ENCODE peak calls at places on chromosomes 6 and 20, in six cellular contexts. Z, X, N, M, K and F are unnamed samples.
A peak's percentile ranks its signal among the peaks of the same experiment; 100 is the strongest.

GRCh38 chr6:38725414-38726183 is 10.5 kb downstream of the DNAH8 start:
- DNase-seq in Z (peak; percentile 53), K (no peak), M (no peak), X (no peak), N (no peak), F (no peak)

GRCh38 chr6:119495230-119495683 is 145.7 kb upstream of the MAN1A1 start:
- DNase-seq in N (no peak), X (no peak), M (no peak), K (peak; percentile 46), Z (peak; percentile 30), F (no peak)

GRCh38 chr6:148747493-148748160 is 797 bp downstream of the UST start:
- DNase-seq in K (peak; percentile 64), X (peak; percentile 34), N (no peak), Z (no peak), M (peak; percentile 79), F (no peak)

GRCh38 chr6:121838842-121839241 is 403.4 kb downstream of the GJA1 start:
- DNase-seq in X (no peak), N (no peak), K (peak; percentile 12), M (no peak), Z (peak; percentile 61), F (no peak)

GRCh38 chr20:48945840-48946514 is 24.5 kb downstream of the ARFGEF2 start:
- DNase-seq in K (peak; percentile 69), N (no peak), Z (peak; percentile 100), X (no peak), M (peak; percentile 87), F (no peak)

GRCh38 chr20:9610665-9611064 is 96.3 kb downstream of the LAMP5 start:
- DNase-seq in N (no peak), M (no peak), K (no peak), X (no peak), Z (no peak), F (no peak)

GRCh38 chr20:44627364-44628010 is 24.0 kb downstream of the ADA start:
- DNase-seq in Z (no peak), K (no peak), N (no peak), M (no peak), X (no peak), F (no peak)

GRCh38 chr6:89597988-89598387 is 40.6 kb downstream of the LYRM2 start:
- DNase-seq in K (no peak), Z (peak; percentile 52), M (peak; percentile 58), N (no peak), X (no peak), F (no peak)

GRCh38 chr20:62062661-62063600 is 2.8 kb downstream of the TAF4 start:
- DNase-seq in K (no peak), M (no peak), N (no peak), X (no peak), Z (no peak), F (no peak)

GRCh38 chr20:9912858-9913434 is 74.1 kb upstream of the PAK5 start:
- DNase-seq in K (peak; percentile 18), N (peak; percentile 2), M (peak; percentile 48), X (no peak), Z (peak; percentile 72), F (no peak)

GRCh38 chr20:45020236-45020886 is 54.0 kb downstream of the STK4 start:
- DNase-seq in K (no peak), Z (peak; percentile 25), X (no peak), M (peak; percentile 45), N (no peak), F (no peak)

GRCh38 chr6:154478021-154478651 is 32.3 kb downstream of the CNKSR3 start:
- DNase-seq in N (no peak), Z (no peak), M (no peak), K (no peak), X (no peak), F (no peak)

GRCh38 chr20:20212675-20213096 is 155.2 kb upstream of the INSM1 start:
- DNase-seq in M (no peak), X (no peak), K (no peak), Z (no peak), N (no peak), F (no peak)

GRCh38 chr6:45535933-45536332 is 158.2 kb upstream of the SUPT3H start:
- DNase-seq in M (peak; percentile 62), Z (peak; percentile 85), X (no peak), K (no peak), N (no peak), F (no peak)

GRCh38 chr20:51660741-51661608 is 107.2 kb downstream of the ATP9A start:
- DNase-seq in K (no peak), Z (peak; percentile 50), X (no peak), M (no peak), N (peak; percentile 84), F (no peak)

GRCh38 chr6:105817370-105817769 is 268.8 kb upstream of the PRDM1 start:
- DNase-seq in M (no peak), X (no peak), Z (no peak), N (no peak), K (no peak), F (no peak)

GRCh38 chr6:34496103-34496685 is 30.3 kb downstream of the PACSIN1 start:
- DNase-seq in Z (no peak), K (no peak), M (no peak), X (no peak), N (no peak), F (no peak)